ENCODE peak calls at places on chromosomes 16 and 17, in five cellular contexts. D is heart right ventricle, X is iPS DF 6.9, C is tibial artery, J is AG04450. O is an unnamed sample. For H3K9me3, the result is how much of the 10 kb centered on the place peaks cover.

GRCh38 chr16:14278749-14279148 is 207.6 kb downstream of the MRTFB start:
- DNase-seq in D (no peak), X (no peak), C (no peak), J (no peak), O (no peak)

GRCh38 chr17:30495586-30495985 is 18.4 kb downstream of the GOSR1 start:
- DNase-seq in D (no peak), X (no peak), C (no peak), J (no peak), O (no peak)

GRCh38 chr17:67689534-67690177 is 28.1 kb upstream of the NOL11 start:
- DNase-seq in D (no peak), X (peak), C (no peak), J (peak), O (peak)

GRCh38 chr17:80068301-80069160 is 32.1 kb downstream of the CCDC40 start:
- DNase-seq in D (peak), X (no peak), C (no peak), J (peak), O (no peak)

GRCh38 chr17:36590082-36590481 is 1.6 kb upstream of the DHRS11 start:
- DNase-seq in D (no peak), X (no peak), C (no peak), J (no peak), O (no peak)

GRCh38 chr16:27777527-27777926 is 227.6 kb downstream of the KATNIP start:
- DNase-seq in D (no peak), X (no peak), C (no peak), J (no peak), O (no peak)

GRCh38 chr17:42325026-42325425 is 36.7 kb downstream of the STAT5A start:
- DNase-seq in D (no peak), X (no peak), C (peak), J (peak), O (no peak)

GRCh38 chr16:59878479-59878878 is 1144.4 kb upstream of the GOT2 start:
- DNase-seq in D (no peak), X (no peak), C (no peak), J (no peak), O (no peak)

GRCh38 chr17:42845918-42846593 is 1.7 kb downstream of the AOC2 start:
- DNase-seq in D (no peak), X (no peak), C (no peak), J (no peak), O (no peak)

GRCh38 chr17:78998311-78999055 is 11.1 kb downstream of the CANT1 start:
- DNase-seq in D (peak), X (no peak), C (peak), J (no peak), O (no peak)

GRCh38 chr17:6137716-6138502 is 67.7 kb downstream of the WSCD1 start:
- DNase-seq in D (no peak), X (no peak), C (no peak), J (no peak), O (no peak)

GRCh38 chr16:70675851-70676513 is 9.9 kb downstream of the MTSS2 start:
- DNase-seq in D (peak), X (no peak), C (peak), J (no peak), O (no peak)

GRCh38 chr17:81665205-81666091 is 957 bp downstream of the OXLD1 start:
- DNase-seq in D (no peak), X (no peak), C (no peak), J (no peak), O (no peak)

GRCh38 chr16:3149630-3150345 is 15.0 kb downstream of the ZNF213 start:
- DNase-seq in D (peak), X (no peak), C (peak), J (no peak), O (peak)

GRCh38 chr17:50563095-50563511 is 2.6 kb downstream of the CACNA1G start:
- DNase-seq in D (no peak), X (no peak), C (no peak), J (no peak), O (no peak)

GRCh38 chr17:46811978-46812583 is 6.4 kb downstream of the WNT3 start:
- DNase-seq in D (no peak), X (no peak), C (no peak), J (peak), O (no peak)

DNA sequence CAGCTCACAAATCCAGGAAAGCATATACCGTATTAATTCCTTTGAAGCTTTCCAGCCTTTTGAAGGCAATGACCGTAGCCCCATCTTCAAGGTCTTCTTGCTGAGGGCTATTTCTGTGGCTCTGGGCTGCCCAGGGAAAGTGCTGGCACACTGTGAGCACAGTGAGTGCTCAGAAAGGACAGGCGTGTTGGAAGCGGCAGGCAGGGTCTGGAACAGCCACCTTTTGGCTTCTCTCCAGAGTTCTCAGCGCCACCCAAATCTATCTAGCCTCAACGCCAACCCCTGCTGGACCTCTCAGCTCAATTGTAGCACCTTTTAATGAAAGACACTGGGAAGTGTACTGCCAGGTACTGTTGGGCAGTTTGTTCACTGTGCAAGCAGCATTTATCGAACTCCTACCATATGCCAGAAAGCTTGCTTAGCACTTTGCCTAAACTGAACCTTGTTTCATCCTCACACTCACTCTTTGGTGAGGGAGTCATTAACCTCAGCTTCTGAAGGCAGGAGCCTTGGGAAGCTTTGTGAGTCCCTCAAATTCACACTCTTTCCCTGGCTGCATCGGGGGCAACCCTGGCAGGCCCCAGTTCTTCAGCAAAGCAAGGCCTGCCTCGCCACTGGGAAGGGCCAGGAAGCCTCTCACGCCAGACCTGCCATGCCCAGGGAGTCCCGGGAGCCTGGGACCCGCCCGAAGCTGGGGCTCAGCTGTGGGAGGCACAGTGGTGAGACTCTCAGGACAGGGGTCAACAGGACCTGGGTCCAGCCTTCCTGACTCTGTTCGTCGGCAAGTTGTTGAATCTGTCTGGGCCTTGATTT is 13.5 kb upstream of the CIBAR2 start:
- DNase-seq in D (peak), X (no peak), C (no peak), J (no peak), O (no peak)
- H3K27ac ChIP-seq in D (peak), X (no peak), C (peak), J (peak), O (no peak)

GRCh38 chr16:11482946-11483748 is 103.6 kb downstream of the LITAF start:
- DNase-seq in D (no peak), X (no peak), C (no peak), J (no peak), O (no peak)

GRCh38 chr16:11479916-11480315 is 106.8 kb downstream of the LITAF start:
- DNase-seq in D (no peak), X (no peak), C (no peak), J (no peak), O (no peak)

GRCh38 chr16:11478431-11479119 is 108.1 kb downstream of the LITAF start:
- DNase-seq in D (no peak), X (no peak), C (peak), J (no peak), O (no peak)

GRCh38 chr16:11481987-11482386 is 104.7 kb downstream of the LITAF start:
- DNase-seq in D (no peak), X (no peak), C (no peak), J (peak), O (no peak)

GRCh38 chr16:11480634-11481033 is 106.1 kb downstream of the LITAF start:
- DNase-seq in D (no peak), X (no peak), C (no peak), J (no peak), O (no peak)
- H3K9me3 ChIP-seq in D (under half), X (under half), C (under half), J (under half), O (under half)

GRCh38 chr16:67393790-67394270 is 532 bp upstream of the TPPP3 start:
- DNase-seq in D (no peak), X (no peak), C (peak), J (no peak), O (no peak)
- H3K4me3 ChIP-seq in D (peak), X (peak), C (peak), J (peak), O (peak)

GRCh38 chr16:88631384-88631783 is 7.0 kb upstream of the IL17C start:
- DNase-seq in D (peak), X (no peak), C (no peak), J (no peak), O (no peak)
- H3K27ac ChIP-seq in D (peak), X (no peak), C (no peak), J (no peak), O (no peak)

GRCh38 chr17:22233382-22233781 is 541.1 kb downstream of the KCNJ18 start:
- DNase-seq in D (no peak), X (no peak), C (no peak), J (no peak), O (no peak)
- H3K9me3 ChIP-seq in D (under half), X (under half), C (under half), J (under half), O (under half)

DNA sequence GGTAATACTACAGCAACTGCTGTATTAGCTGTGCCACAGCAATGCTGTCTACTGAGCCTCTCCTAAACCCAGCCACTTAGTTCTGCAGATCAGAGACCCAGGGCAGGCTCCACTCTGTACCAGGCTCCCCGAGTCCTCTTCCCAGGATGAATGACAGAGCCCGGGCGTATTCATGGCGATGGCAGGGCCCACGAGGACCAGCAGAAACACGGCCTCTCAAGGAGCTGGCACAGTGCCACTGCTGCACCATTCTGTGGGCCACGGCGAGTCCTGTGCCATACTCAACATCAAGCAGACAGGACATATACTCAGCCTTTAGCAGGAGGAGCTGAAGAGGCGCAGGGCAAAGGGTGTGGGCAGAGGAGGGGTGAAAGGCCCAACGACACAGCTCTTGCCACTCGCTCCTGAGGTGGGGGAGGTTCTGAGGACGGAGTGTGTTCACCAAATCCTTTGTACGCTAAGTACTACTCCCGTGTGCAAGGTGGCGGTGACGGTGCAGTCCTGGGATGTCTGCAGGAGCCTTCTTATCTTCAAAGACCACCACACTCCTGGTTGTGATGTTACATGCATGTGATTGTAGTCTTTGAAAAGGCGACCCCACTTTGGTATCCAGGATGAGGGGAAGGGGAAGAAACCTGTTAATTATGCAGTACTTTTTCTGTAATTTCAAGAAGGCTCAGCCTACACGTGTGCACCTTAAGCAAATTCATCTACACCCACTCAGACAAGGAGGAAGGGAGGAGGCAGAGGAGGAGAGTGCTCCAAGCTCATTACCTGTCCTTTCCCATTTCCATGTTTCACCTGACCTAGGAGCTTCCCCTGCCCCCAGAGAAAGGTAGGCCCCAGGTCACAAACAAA is 98.0 kb downstream of the AMFR start:
- DNase-seq in D (no peak), X (no peak), C (no peak), J (no peak), O (no peak)
- H3K4me3 ChIP-seq in D (no peak), X (no peak), C (no peak), J (no peak), O (no peak)

GRCh38 chr17:58534901-58535421 is 20.5 kb upstream of the MTMR4 start:
- DNase-seq in D (no peak), X (no peak), C (no peak), J (no peak), O (no peak)
- H3K27ac ChIP-seq in D (peak), X (no peak), C (no peak), J (no peak), O (no peak)

O was measured in CD8-positive, alpha-beta T cell.